ENCODE peak calls at places on chromosomes 3 and 15, in eight cellular contexts. L is lung, N is spleen, S is GM23248, I is SJSA1, X is neural progenitor cell, R is left ventricle myocardium inferior, K is stomach. V is an unnamed sample.

GRCh38 chr3:123781571-123782275 is 102.4 kb downstream of the MYLK start:
- DNase-seq in L (no peak), N (no peak), S (peak; percentile 76), I (no peak), X (no peak), R (no peak), K (no peak), V (no peak)

GRCh38 chr15:48330855-48331795 is at the start of gene DUT:
- DNase-seq in L (peak; percentile 88), N (peak; percentile 97), S (peak; percentile 92), I (peak; percentile 83), X (peak; percentile 95), R (peak; percentile 89), K (peak; percentile 84), V (peak; percentile 75)

GRCh38 chr3:160830792-160831191 is 74.8 kb downstream of the PPM1L start:
- DNase-seq in L (no peak), N (no peak), S (no peak), I (no peak), X (no peak), R (no peak), K (no peak), V (no peak)

GRCh38 chr3:148540266-148540665 is 157.4 kb upstream of the AGTR1 start:
- DNase-seq in L (no peak), N (no peak), S (no peak), I (no peak), X (no peak), R (no peak), K (no peak), V (no peak)

GRCh38 chr15:42324308-42324707 is 35.0 kb upstream of the CAPN3 start:
- DNase-seq in L (no peak), N (no peak), S (peak; percentile 27), I (no peak), X (no peak), R (no peak), K (no peak), V (no peak)

GRCh38 chr3:107627962-107628542 is 105.3 kb downstream of the BBX start:
- DNase-seq in L (no peak), N (no peak), S (peak; percentile 18), I (no peak), X (no peak), R (no peak), K (no peak), V (no peak)

GRCh38 chr3:43796041-43796596 is 105.4 kb downstream of the ABHD5 start:
- DNase-seq in L (no peak), N (no peak), S (peak; percentile 63), I (no peak), X (no peak), R (no peak), K (no peak), V (no peak)

GRCh38 chr15:84829428-84829827 is 12.3 kb downstream of the ALPK3 start:
- DNase-seq in L (no peak), N (no peak), S (no peak), I (no peak), X (no peak), R (no peak), K (no peak), V (no peak)

GRCh38 chr15:92082217-92082843 is 228.8 kb downstream of the SLCO3A1 start:
- DNase-seq in L (peak; percentile 64), N (no peak), S (peak; percentile 80), I (peak; percentile 58), X (peak; percentile 82), R (peak; percentile 67), K (peak; percentile 54), V (peak; percentile 22)

GRCh38 chr3:66372681-66373350 is 128.0 kb downstream of the LRIG1 start:
- DNase-seq in L (no peak), N (no peak), S (peak; percentile 7), I (peak; percentile 59), X (peak; percentile 59), R (peak; percentile 64), K (no peak), V (peak; percentile 59)

GRCh38 chr15:79540551-79540950 is 108.4 kb downstream of the MINAR1 start:
- DNase-seq in L (no peak), N (no peak), S (peak; percentile 4), I (no peak), X (no peak), R (no peak), K (no peak), V (no peak)

GRCh38 chr3:41193822-41194539 is 5.3 kb upstream of the CTNNB1 start:
- DNase-seq in L (no peak), N (no peak), S (no peak), I (no peak), X (no peak), R (no peak), K (no peak), V (no peak)

GRCh38 chr3:8739757-8740508 is 6.3 kb downstream of the CAV3 start:
- DNase-seq in L (no peak), N (no peak), S (peak; percentile 93), I (peak; percentile 81), X (no peak), R (no peak), K (no peak), V (no peak)

GRCh38 chr3:21672303-21672702 is 78.7 kb downstream of the ZNF385D start:
- DNase-seq in L (no peak), N (no peak), S (peak; percentile 96), I (no peak), X (no peak), R (no peak), K (no peak), V (no peak)

GRCh38 chr15:38217181-38217580 is 35.5 kb upstream of the SPRED1 start:
- DNase-seq in L (peak; percentile 41), N (no peak), S (peak; percentile 49), I (no peak), X (no peak), R (no peak), K (no peak), V (no peak)

GRCh38 chr3:122572940-122573412 is 4.5 kb upstream of the PARP15 start:
- DNase-seq in L (peak; percentile 40), N (no peak), S (peak; percentile 28), I (no peak), X (peak; percentile 11), R (no peak), K (peak; percentile 34), V (no peak)

GRCh38 chr15:101495334-101496197 is 6.1 kb upstream of the PCSK6 start:
- DNase-seq in L (no peak), N (no peak), S (no peak), I (no peak), X (no peak), R (no peak), K (no peak), V (no peak)

GRCh38 chr3:10935846-10936631 is 56.5 kb upstream of the SLC6A1 start:
- DNase-seq in L (no peak), N (peak; percentile 28), S (no peak), I (peak; percentile 85), X (no peak), R (no peak), K (no peak), V (no peak)

GRCh38 chr3:62387251-62387650 is 13.9 kb upstream of the FEZF2 start:
- DNase-seq in L (no peak), N (no peak), S (no peak), I (no peak), X (no peak), R (no peak), K (no peak), V (no peak)

GRCh38 chr15:25173241-25174028 is 218.6 kb downstream of the SNRPN start:
- DNase-seq in L (peak; percentile 7), N (peak; percentile 49), S (no peak), I (no peak), X (no peak), R (no peak), K (peak; percentile 11), V (peak; percentile 1)

GRCh38 chr3:154367221-154367620 is 42.9 kb upstream of the DHX36 start:
- DNase-seq in L (no peak), N (no peak), S (no peak), I (no peak), X (no peak), R (no peak), K (no peak), V (no peak)
- H3K27ac ChIP-seq in L (no peak overlapping the region), N (no peak overlapping the region), S (no peak overlapping the region), I (no peak overlapping the region), X (no peak overlapping the region), R (no peak overlapping the region), K (no peak overlapping the region), V (no peak overlapping the region)

DNA sequence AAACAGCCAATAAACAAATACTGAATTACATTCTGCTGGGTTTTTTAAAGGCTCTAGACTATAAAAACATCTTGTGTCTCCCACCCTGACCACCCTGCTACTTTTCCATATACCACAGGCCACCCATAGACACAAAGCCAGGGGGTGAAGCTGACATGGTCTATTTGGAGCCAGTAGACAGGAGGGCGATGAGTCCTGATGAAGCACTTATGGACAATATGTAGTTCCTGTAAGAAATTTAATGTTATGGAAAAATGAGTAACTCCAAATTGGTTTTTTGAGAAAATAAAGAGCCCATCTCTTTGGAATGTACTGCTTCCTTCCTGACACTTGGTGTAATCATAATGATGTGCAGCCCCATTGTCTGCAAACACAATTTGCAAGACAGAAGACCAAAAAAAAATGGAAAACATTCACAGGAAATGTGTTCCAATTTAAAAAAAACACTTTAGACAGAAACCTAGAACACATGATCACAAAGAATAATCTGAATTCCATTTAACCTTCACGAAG is 11.8 kb downstream of the SSR3 start:
- DNase-seq in L (no peak), N (no peak), S (no peak), I (peak; percentile 87), X (no peak), R (no peak), K (no peak), V (no peak)
- H3K4me1 ChIP-seq in L (peaks cover 36% of the 10 kb centered on the region), N (peaks cover 10% of the 10 kb centered on the region), S (peaks cover 36% of the 10 kb centered on the region), I (peaks cover 75% of the 10 kb centered on the region), X (no peaks in the 10 kb centered on the region), R (peaks cover 75% of the 10 kb centered on the region), K (peaks cover 1% of the 10 kb centered on the region), V (no peaks in the 10 kb centered on the region)

GRCh38 chr3:126267169-126267975 is 87.0 kb upstream of the ALDH1L1 start:
- DNase-seq in L (peak; percentile 86), N (no peak), S (peak; percentile 90), I (peak; percentile 91), X (peak; percentile 97), R (peak; percentile 81), K (peak; percentile 83), V (no peak)

GRCh38 chr3:126264952-126265351 is 84.6 kb upstream of the ALDH1L1 start:
- DNase-seq in L (no peak), N (no peak), S (no peak), I (no peak), X (no peak), R (no peak), K (no peak), V (no peak)

GRCh38 chr3:126267976-126268615 is 87.7 kb upstream of the ALDH1L1 start:
- DNase-seq in L (no peak), N (peak; percentile 42), S (no peak), I (no peak), X (no peak), R (no peak), K (no peak), V (no peak)

GRCh38 chr3:126266291-126266840 is 86.0 kb upstream of the ALDH1L1 start:
- DNase-seq in L (peak; percentile 61), N (no peak), S (peak; percentile 45), I (no peak), X (peak; percentile 63), R (peak; percentile 83), K (peak; percentile 87), V (no peak)

GRCh38 chr3:126266850-126267168 is 86.4 kb upstream of the ALDH1L1 start:
- DNase-seq in L (no peak), N (no peak), S (no peak), I (no peak), X (no peak), R (no peak), K (no peak), V (no peak)
- H3K27ac ChIP-seq in L (peak overlapping the region; percentile 68), N (no peak overlapping the region), S (peak overlapping the region; percentile 78), I (peak overlapping the region; percentile 84), X (peak overlapping the region; percentile 95), R (peak overlapping the region; percentile 94), K (peak overlapping the region; percentile 86), V (no peak overlapping the region)

GRCh38 chr3:152360966-152361365 is 92.2 kb downstream of the MBNL1 start:
- DNase-seq in L (no peak), N (no peak), S (no peak), I (no peak), X (no peak), R (no peak), K (no peak), V (no peak)
- H3K4me1 ChIP-seq in L (peaks cover 21% of the 10 kb centered on the region), N (peaks cover 72% of the 10 kb centered on the region), S (peaks cover 47% of the 10 kb centered on the region), I (peaks cover 3% of the 10 kb centered on the region), X (peaks cover 20% of the 10 kb centered on the region), R (peaks cover 98% of the 10 kb centered on the region), K (no peaks in the 10 kb centered on the region), V (peaks cover 47% of the 10 kb centered on the region)

V was measured in CD8-positive, alpha-beta T cell.